ENCODE peak calls at places on chromosomes 4 and X, in five cellular contexts. B, F, A, W and J are unnamed samples.

GRCh38 chr4:1452431-1453051 is 46.3 kb upstream of the NKX1-1 start:
- DNase-seq in B (no peak), F (no peak), A (no peak), W (no peak), J (no peak)

GRCh38 chr4:15920723-15921591 is 17.6 kb downstream of the FGFBP1 start:
- DNase-seq in W (no peak), F (no peak), A (no peak), B (no peak), J (no peak)

GRCh38 chr4:170025523-170026252 is 507 bp downstream of the MFAP3L start:
- DNase-seq in A (peak; percentile 65), W (no peak), B (no peak), F (no peak), J (peak; percentile 52)

GRCh38 chr4:24928708-24929107 is 15.9 kb upstream of the CCDC149 start:
- DNase-seq in B (no peak), W (no peak), A (no peak), F (no peak), J (no peak)

GRCh38 chrX:154012336-154012991 is 7.2 kb downstream of the IRAK1 start:
- DNase-seq in F (peak; percentile 72), A (no peak), B (no peak), W (no peak), J (no peak)

GRCh38 chrX:38282044-38282443 is 45.3 kb downstream of the RPGR start:
- DNase-seq in W (no peak), B (no peak), F (no peak), A (no peak), J (peak; percentile 16)

GRCh38 chrX:78652971-78653822 is 5.9 kb downstream of the RTL3 start:
- DNase-seq in W (no peak), A (no peak), B (no peak), F (peak; percentile 73), J (no peak)

GRCh38 chrX:54979432-54979831 is 14.6 kb downstream of the PFKFB1 start:
- DNase-seq in A (no peak), W (no peak), B (no peak), F (no peak), J (no peak)

GRCh38 chr4:83855044-83855443 is 319.1 kb downstream of the GPAT3 start:
- DNase-seq in F (peak; percentile 70), B (no peak), A (no peak), W (no peak), J (no peak)

GRCh38 chr4:177961709-177962380 is 519.6 kb upstream of the AGA start:
- DNase-seq in A (no peak), B (no peak), F (no peak), W (no peak), J (no peak)

GRCh38 chr4:68904786-68905185 is 46.8 kb downstream of the UGT2A3 start:
- DNase-seq in B (no peak), W (peak; percentile 21), F (peak; percentile 20), A (no peak), J (peak; percentile 21)

GRCh38 chr4:47816748-47817147 is 21.1 kb downstream of the CORIN start:
- DNase-seq in A (no peak), W (no peak), B (no peak), F (no peak), J (no peak)

GRCh38 chr4:10033191-10033881 is 12.0 kb upstream of the SLC2A9 start:
- DNase-seq in A (no peak), B (no peak), F (no peak), W (no peak), J (no peak)

GRCh38 chr4:57053508-57053907 is 56.7 kb downstream of the IGFBP7 start:
- DNase-seq in A (no peak), F (no peak), W (no peak), B (no peak), J (no peak)

GRCh38 chr4:176261018-176261417 is 8.0 kb downstream of the ASB5 start:
- DNase-seq in W (no peak), F (no peak), A (no peak), B (no peak), J (no peak)

GRCh38 chr4:183798249-183798920 is 106.7 kb upstream of the STOX2 start:
- DNase-seq in F (no peak), B (no peak), A (peak; percentile 58), W (no peak), J (peak; percentile 17)

GRCh38 chr4:139530833-139531427 is 25.1 kb downstream of the SETD7 start:
- DNase-seq in F (peak; percentile 35), W (no peak), B (peak; percentile 20), A (peak; percentile 91), J (peak; percentile 79)

GRCh38 chr4:3683744-3684421 is 82.3 kb upstream of the ADRA2C start:
- DNase-seq in F (no peak), A (no peak), W (no peak), B (no peak), J (no peak)

GRCh38 chr4:148787831-148788477 is 345.7 kb upstream of the NR3C2 start:
- DNase-seq in W (no peak), A (no peak), B (no peak), F (no peak), J (peak; percentile 12)

GRCh38 chrX:45329217-45329616 is 128.5 kb upstream of the DIPK2B start:
- DNase-seq in W (no peak), A (no peak), B (no peak), F (no peak), J (no peak)

GRCh38 chrX:63561425-63561824 is 210.3 kb upstream of the SPIN4 start:
- DNase-seq in A (no peak), B (no peak), W (no peak), F (no peak), J (no peak)

GRCh38 chr4:108249397-108249796 is 80.7 kb upstream of the LEF1 start:
- DNase-seq in A (no peak), B (no peak), F (no peak), W (no peak), J (no peak)

GRCh38 chr4:108244576-108244975 is 75.8 kb upstream of the LEF1 start:
- DNase-seq in W (no peak), F (no peak), A (no peak), B (no peak), J (no peak)

GRCh38 chr4:108247511-108248088 is 78.9 kb upstream of the LEF1 start:
- DNase-seq in F (no peak), A (peak; percentile 48), W (no peak), B (peak; percentile 33), J (peak; percentile 72)
- TF ChIP-seq SUZ12 in F (no peak), A (no peak), W (no peak), B (no peak), J (no peak)

GRCh38 chrX:25755179-25755578 is 383.0 kb upstream of the MAGEB18 start:
- DNase-seq in F (no peak), B (no peak), A (no peak), W (no peak), J (no peak)

DNA sequence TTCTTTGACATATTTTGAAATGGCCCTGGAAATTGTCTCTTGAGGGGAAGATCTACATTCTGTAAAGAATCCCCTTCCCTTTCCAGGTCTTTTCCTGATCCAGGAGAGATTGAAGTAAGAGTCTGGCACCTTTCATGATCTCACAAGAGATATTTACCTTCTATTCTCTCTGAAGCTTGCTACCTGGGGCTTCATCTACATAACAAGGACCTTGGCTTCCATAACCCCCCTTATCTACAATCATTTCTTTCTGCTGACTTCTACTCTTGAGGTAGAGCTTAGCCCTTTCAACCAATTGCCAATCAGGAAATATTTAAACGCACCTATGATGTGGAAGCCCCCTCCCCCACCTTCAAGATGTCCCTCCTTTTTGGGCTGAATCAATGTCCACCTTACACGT is 383.7 kb upstream of the MAGEB18 start:
- DNase-seq in W (no peak), B (peak; percentile 8), A (no peak), F (no peak), J (no peak)
- TF ChIP-seq SUZ12 in W (no peak), B (no peak), A (no peak), F (no peak), J (no peak)

DNA sequence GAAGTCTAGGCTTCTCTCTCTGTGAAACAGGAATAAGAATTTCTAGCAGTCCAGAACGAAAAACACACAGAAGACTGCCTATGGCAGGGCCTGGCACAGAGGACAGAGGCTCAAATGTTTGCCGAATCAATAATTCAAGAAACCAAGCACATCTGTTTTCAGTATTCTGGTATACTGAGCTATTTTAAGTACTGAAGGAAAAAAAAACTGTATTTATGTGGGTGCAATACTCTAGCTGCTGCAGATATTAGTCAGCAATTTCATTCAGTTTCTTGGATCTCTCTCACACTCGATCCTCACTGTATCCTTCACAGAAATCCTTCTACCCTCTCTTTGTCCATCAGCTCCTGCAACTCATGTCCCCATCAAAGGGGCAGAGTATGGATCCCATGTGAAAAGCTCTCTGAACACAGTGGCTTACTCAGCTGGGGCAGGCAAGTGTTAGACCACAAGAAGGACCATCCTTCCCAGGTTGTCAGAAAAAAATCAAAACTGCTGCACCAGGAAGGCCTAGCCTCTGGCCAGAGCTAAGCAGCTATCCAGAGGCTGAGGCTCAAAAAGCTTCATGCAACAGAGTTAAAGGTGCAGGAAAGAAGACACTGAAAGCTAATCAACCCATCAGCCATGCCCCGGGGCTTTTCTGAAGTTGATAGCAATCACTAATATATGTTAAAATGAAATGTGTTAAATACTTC is 9.1 kb upstream of the USO1 start:
- DNase-seq in W (no peak), F (no peak), B (no peak), A (peak; percentile 41), J (no peak)
- TF ChIP-seq SUZ12 in W (no peak), F (no peak), B (no peak), A (no peak), J (no peak)

GRCh38 chrX:139751053-139751452 is 43.1 kb upstream of the MCF2 start:
- DNase-seq in W (no peak), B (no peak), F (no peak), A (no peak), J (no peak)

DNA sequence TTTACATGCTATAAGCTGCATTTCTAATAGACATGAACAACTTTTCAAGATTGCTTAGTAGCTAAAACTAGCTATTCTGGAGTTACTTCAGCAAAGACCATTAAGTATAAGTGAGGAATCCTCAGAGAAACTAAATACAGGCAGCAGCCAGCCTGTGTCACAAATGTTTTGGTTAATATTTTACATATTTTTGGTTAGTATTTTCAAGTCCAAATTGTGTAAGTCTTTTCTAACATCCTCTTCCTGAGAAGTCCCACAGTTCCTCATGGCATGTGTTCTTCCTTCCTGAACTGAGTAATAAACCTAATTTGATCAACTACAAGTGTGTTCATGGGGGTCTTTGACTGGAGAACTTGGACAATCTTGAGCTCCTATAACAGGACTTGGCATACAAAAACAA is 42.4 kb upstream of the MCF2 start:
- DNase-seq in A (no peak), B (no peak), F (no peak), W (no peak), J (no peak)
- TF ChIP-seq SUZ12 in A (no peak), B (no peak), F (no peak), W (no peak), J (no peak)

DNA sequence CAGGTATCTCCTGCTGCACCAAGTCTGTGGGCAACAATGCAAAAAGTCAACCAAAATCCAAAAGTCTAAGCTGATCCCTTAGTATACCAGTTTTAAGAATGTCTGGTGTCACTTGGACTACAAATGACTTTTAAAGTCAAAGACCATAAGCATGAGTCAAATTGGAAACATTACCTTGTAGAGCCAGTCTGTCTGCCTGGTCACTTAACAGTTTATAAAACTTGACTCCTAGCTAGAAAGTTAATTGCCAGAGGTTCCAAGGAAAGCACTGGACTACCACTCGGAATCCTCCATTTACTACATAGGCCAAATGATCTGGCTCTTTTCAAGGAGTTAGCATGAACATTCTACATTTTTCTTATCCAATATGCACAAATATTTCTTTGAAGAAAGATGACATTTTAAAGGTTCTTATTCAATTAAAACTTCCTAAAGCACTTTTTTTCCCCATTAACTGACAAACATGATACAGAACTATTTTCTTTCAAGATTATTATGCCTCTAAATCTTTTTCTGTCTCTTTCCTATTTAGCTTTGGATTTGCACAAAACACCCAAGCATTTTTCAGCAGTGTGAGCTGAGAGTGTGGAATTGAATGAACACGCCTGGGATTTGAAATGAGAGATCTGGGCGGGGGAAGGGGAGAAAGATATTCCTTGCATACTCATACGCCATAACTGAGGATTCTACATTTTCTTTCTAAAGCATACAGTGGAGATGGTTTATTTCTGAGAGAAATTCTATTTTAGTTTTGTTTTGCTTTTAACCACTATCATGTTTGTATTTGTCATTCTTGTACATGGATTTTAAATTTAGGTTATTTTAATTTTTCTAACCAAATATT is 188.4 kb downstream of the SHROOM3 start:
- DNase-seq in B (no peak), W (no peak), A (no peak), F (no peak), J (no peak)
- TF ChIP-seq SUZ12 in B (no peak), W (no peak), A (no peak), F (no peak), J (no peak)